ENCODE peak calls at places on chromosomes 12 and 14, in nine cellular contexts. E, J, X, N, V, K, A, Q and Z are unnamed samples.

GRCh38 chr12:89117448-89118034 is 234.8 kb downstream of the DUSP6 start:
- DNase-seq in V (no peak), X (no peak), J (no peak), Q (no peak), E (no peak), N (no peak), K (no peak), A (peak; percentile 37), Z (no peak)

GRCh38 chr12:57452937-57453509 is 2.1 kb upstream of the INHBE start:
- DNase-seq in Q (peak; percentile 65), K (no peak), J (no peak), N (peak; percentile 88), A (peak; percentile 84), E (peak; percentile 94), X (no peak), V (peak; percentile 82), Z (peak; percentile 92)

GRCh38 chr12:114879354-114879753 is 195.4 kb upstream of the TBX3 start:
- DNase-seq in A (no peak), K (no peak), V (no peak), E (no peak), N (no peak), Q (no peak), J (no peak), X (no peak), Z (no peak)

GRCh38 chr12:19597304-19598066 is 158.2 kb downstream of the AEBP2 start:
- DNase-seq in A (no peak), V (no peak), Q (no peak), X (no peak), N (no peak), K (no peak), E (no peak), J (no peak), Z (no peak)

GRCh38 chr12:54988402-54989054 is 4.0 kb upstream of the TESPA1 start:
- DNase-seq in E (peak; percentile 81), X (no peak), J (no peak), N (peak; percentile 9), Q (peak; percentile 52), K (no peak), V (peak; percentile 90), A (peak; percentile 45), Z (peak; percentile 21)

GRCh38 chr14:29444805-29445204 is 482.8 kb downstream of the PRKD1 start:
- DNase-seq in X (no peak), V (no peak), J (no peak), K (no peak), Q (no peak), N (no peak), A (no peak), E (no peak), Z (no peak)

GRCh38 chr12:24945822-24946221 is 3.1 kb downstream of the BCAT1 start:
- DNase-seq in A (no peak), Q (no peak), J (no peak), N (no peak), X (no peak), E (no peak), K (no peak), V (no peak), Z (no peak)

GRCh38 chr12:45433441-45433868 is 217.6 kb downstream of the ANO6 start:
- DNase-seq in X (no peak), E (no peak), K (no peak), J (no peak), Q (no peak), V (no peak), N (no peak), A (no peak), Z (no peak)

GRCh38 chr12:34397591-34398365 is 375.5 kb downstream of the ALG10 start:
- DNase-seq in A (peak; percentile 16), V (peak; percentile 2), X (no peak), J (no peak), K (no peak), Q (peak; percentile 1), E (peak; percentile 43), N (no peak), Z (no peak)

GRCh38 chr12:104790296-104791125 is 167.6 kb downstream of the SLC41A2 start:
- DNase-seq in Q (no peak), V (peak; percentile 56), K (peak; percentile 22), E (peak; percentile 87), J (peak; percentile 30), N (peak; percentile 37), A (peak; percentile 51), X (no peak), Z (peak; percentile 24)
- H3K4me3 ChIP-seq in Q (no peak overlapping the region), V (no peak overlapping the region), K (no peak overlapping the region), E (no peak overlapping the region), J (no peak overlapping the region), N (no peak overlapping the region), A (no peak overlapping the region), X (no peak overlapping the region), Z (no peak overlapping the region)

DNA sequence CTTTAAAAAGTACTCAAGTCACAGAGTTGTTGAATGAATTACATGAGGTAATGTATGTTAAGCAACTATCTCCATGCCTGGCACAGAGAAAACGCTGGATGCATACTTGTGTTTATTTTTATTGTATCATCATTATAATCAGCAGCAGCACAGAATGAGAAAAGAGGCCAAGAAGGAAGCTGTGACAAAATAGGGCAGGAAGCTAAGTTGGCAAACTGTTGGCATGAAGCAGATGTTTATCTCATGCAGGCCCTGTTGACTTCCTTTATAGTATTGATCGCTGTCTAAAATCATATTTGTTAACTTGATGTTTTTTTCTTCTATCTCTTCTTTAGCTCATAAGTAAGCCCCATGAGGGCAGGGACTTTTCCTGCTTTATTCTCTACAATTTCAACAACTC is 466.6 kb downstream of the TRHDE start:
- DNase-seq in E (no peak), J (no peak), V (no peak), X (no peak), A (no peak), K (no peak), Q (no peak), N (no peak), Z (no peak)
- H3K4me3 ChIP-seq in E (no peak overlapping the region), J (no peak overlapping the region), V (no peak overlapping the region), X (no peak overlapping the region), A (no peak overlapping the region), K (no peak overlapping the region), Q (no peak overlapping the region), N (no peak overlapping the region), Z (no peak overlapping the region)

GRCh38 chr12:106986135-106986534 is 811 bp downstream of the MTERF2 start:
- DNase-seq in N (no peak), J (no peak), K (no peak), A (no peak), Q (no peak), X (no peak), V (no peak), E (no peak), Z (no peak)
- H3K4me3 ChIP-seq in N (peak overlapping the region; percentile 83), J (peak overlapping the region; percentile 63), K (peak overlapping the region; percentile 88), A (peak overlapping the region; percentile 34), Q (peak overlapping the region; percentile 69), X (peak overlapping the region; percentile 51), V (peak overlapping the region; percentile 74), E (peak overlapping the region; percentile 57), Z (peak overlapping the region; percentile 57)

DNA sequence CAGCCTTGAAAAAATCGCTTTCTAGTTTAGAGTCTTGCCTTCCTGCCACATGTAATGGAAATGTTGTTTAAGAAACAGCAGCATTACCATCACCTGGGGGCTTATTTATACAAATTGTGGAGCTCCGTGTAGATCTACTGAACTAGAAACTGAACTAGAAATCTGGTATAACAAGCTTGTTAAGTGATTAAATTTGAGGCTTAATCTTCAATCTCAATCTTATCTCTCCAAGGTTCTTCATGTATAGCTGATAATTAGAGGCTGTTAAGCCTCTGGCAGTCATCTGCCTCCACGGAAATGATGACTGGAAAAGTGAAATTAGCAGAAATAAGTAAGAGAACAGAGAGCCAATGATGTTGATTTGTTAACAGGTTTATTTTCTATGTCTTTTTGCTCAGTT is 92.0 kb upstream of the FGD4 start:
- DNase-seq in A (no peak), J (no peak), V (no peak), K (no peak), E (no peak), N (no peak), X (no peak), Q (no peak), Z (no peak)
- H3K4me3 ChIP-seq in A (no peak overlapping the region), J (no peak overlapping the region), V (no peak overlapping the region), K (no peak overlapping the region), E (no peak overlapping the region), N (no peak overlapping the region), X (no peak overlapping the region), Q (no peak overlapping the region), Z (no peak overlapping the region)